ENCODE peak calls at places on chromosomes 6 and 20, in six cellular contexts. W, D, H, E, X and S are unnamed samples. For H3K4me1, the result is how much of the 10 kb centered on the place peaks cover.

GRCh38 chr6:167409689-167410088 is 84.8 kb downstream of the TTLL2 start:
- DNase-seq in W (no peak), D (no peak), H (no peak), E (no peak), X (no peak), S (no peak)

GRCh38 chr20:53841741-53842140 is 228.7 kb downstream of the BCAS1 start:
- DNase-seq in W (no peak), D (no peak), H (no peak), E (no peak), X (no peak), S (no peak)

GRCh38 chr6:163951326-163951725 is 536.8 kb downstream of the QKI start:
- DNase-seq in W (no peak), D (no peak), H (no peak), E (no peak), X (no peak), S (no peak)

GRCh38 chr20:63896136-63896890 is 1.4 kb downstream of the DNAJC5 start:
- DNase-seq in W (peak), D (no peak), H (peak), E (no peak), X (peak), S (peak)

GRCh38 chr20:16081421-16081820 is 491.8 kb downstream of the KIF16B start:
- DNase-seq in W (no peak), D (no peak), H (no peak), E (no peak), X (no peak), S (no peak)

GRCh38 chr6:160132776-160133338 is 11.2 kb downstream of the SLC22A1 start:
- DNase-seq in W (no peak), D (no peak), H (no peak), E (peak), X (no peak), S (no peak)

GRCh38 chr6:112252571-112253504 is 1.5 kb downstream of the LAMA4 start:
- DNase-seq in W (no peak), D (no peak), H (no peak), E (no peak), X (no peak), S (no peak)

GRCh38 chr6:43860285-43860684 is 90.3 kb downstream of the VEGFA start:
- DNase-seq in W (no peak), D (no peak), H (no peak), E (no peak), X (no peak), S (peak)

GRCh38 chr20:3778976-3779375 is 2.3 kb downstream of the SPEF1 start:
- DNase-seq in W (no peak), D (no peak), H (no peak), E (peak), X (no peak), S (peak)

GRCh38 chr6:91590191-91590590 is 1003.3 kb upstream of the MAP3K7 start:
- DNase-seq in W (no peak), D (no peak), H (no peak), E (peak), X (no peak), S (no peak)

GRCh38 chr20:36644032-36644712 is 1.8 kb downstream of the SLA2 start:
- DNase-seq in W (peak), D (no peak), H (no peak), E (no peak), X (no peak), S (peak)

GRCh38 chr6:11929451-11929850 is 82.7 kb upstream of the HIVEP1 start:
- DNase-seq in W (no peak), D (no peak), H (no peak), E (no peak), X (no peak), S (no peak)

GRCh38 chr20:58763076-58763475 is 70.5 kb downstream of the NPEPL1 start:
- DNase-seq in W (no peak), D (no peak), H (no peak), E (no peak), X (no peak), S (peak)

GRCh38 chr6:36853325-36853724 is 14.1 kb upstream of the CPNE5 start:
- DNase-seq in W (no peak), D (no peak), H (no peak), E (no peak), X (peak), S (no peak)

GRCh38 chr6:30570760-30571084 is 520 bp upstream of the ABCF1 start:
- DNase-seq in W (no peak), D (no peak), H (no peak), E (no peak), X (no peak), S (no peak)

GRCh38 chr6:40082278-40083043 is 148.2 kb upstream of the MOCS1 start:
- DNase-seq in W (no peak), D (no peak), H (no peak), E (no peak), X (no peak), S (no peak)

GRCh38 chr6:43969158-43969981 is 157.9 kb downstream of the MRPL14 start:
- DNase-seq in W (no peak), D (no peak), H (no peak), E (no peak), X (no peak), S (no peak)

GRCh38 chr6:6749791-6750434 is 161.4 kb downstream of the LY86 start:
- DNase-seq in W (peak), D (peak), H (peak), E (peak), X (peak), S (no peak)

GRCh38 chr6:32393660-32394420 is 13.1 kb downstream of the BTNL2 start:
- DNase-seq in W (no peak), D (no peak), H (no peak), E (no peak), X (no peak), S (no peak)

GRCh38 chr6:131368077-131368911 is 204.7 kb upstream of the ARG1 start:
- DNase-seq in W (peak), D (peak), H (peak), E (no peak), X (peak), S (no peak)

GRCh38 chr20:51511861-51512619 is 30.5 kb downstream of the NFATC2 start:
- DNase-seq in W (no peak), D (no peak), H (no peak), E (no peak), X (no peak), S (peak)

GRCh38 chr6:163533443-163533842 is 118.9 kb downstream of the QKI start:
- DNase-seq in W (no peak), D (peak), H (no peak), E (no peak), X (no peak), S (no peak)

GRCh38 chr20:62303327-62304226 is 780 bp downstream of the ADRM1 start:
- DNase-seq in W (no peak), D (peak), H (peak), E (peak), X (no peak), S (no peak)

GRCh38 chr6:145749632-145750031 is 14.3 kb upstream of the EPM2A start:
- DNase-seq in W (no peak), D (peak), H (no peak), E (no peak), X (no peak), S (no peak)

GRCh38 chr6:161021978-161022743 is 30.6 kb downstream of the MAP3K4 start:
- DNase-seq in W (no peak), D (no peak), H (no peak), E (no peak), X (no peak), S (no peak)

GRCh38 chr6:149111556-149112115 is 205.9 kb upstream of the TAB2 start:
- DNase-seq in W (no peak), D (no peak), H (no peak), E (no peak), X (no peak), S (no peak)

GRCh38 chr20:12049125-12049524 is 131.4 kb downstream of the BTBD3 start:
- DNase-seq in W (no peak), D (no peak), H (no peak), E (no peak), X (no peak), S (no peak)

GRCh38 chr6:93621400-93621799 is 202.0 kb upstream of the EPHA7 start:
- DNase-seq in W (no peak), D (no peak), H (no peak), E (no peak), X (no peak), S (no peak)

GRCh38 chr6:55729665-55730064 is 145.7 kb downstream of the BMP5 start:
- DNase-seq in W (no peak), D (no peak), H (no peak), E (no peak), X (no peak), S (no peak)

GRCh38 chr6:131053546-131054240 is 9.4 kb downstream of the EPB41L2 start:
- DNase-seq in W (no peak), D (peak), H (no peak), E (no peak), X (no peak), S (no peak)

GRCh38 chr6:116217069-116217468 is 36.8 kb downstream of the TSPYL4 start:
- DNase-seq in W (no peak), D (peak), H (no peak), E (no peak), X (no peak), S (no peak)

GRCh38 chr6:168916576-168917207 is 337.0 kb downstream of the THBS2 start:
- DNase-seq in W (no peak), D (no peak), H (peak), E (no peak), X (peak), S (no peak)

GRCh38 chr6:25068866-25069265 is 133.1 kb upstream of the RIPOR2 start:
- DNase-seq in W (no peak), D (no peak), H (no peak), E (no peak), X (peak), S (no peak)

GRCh38 chr20:21503345-21503744 is 10.5 kb downstream of the NKX2-2 start:
- DNase-seq in W (no peak), D (no peak), H (no peak), E (no peak), X (no peak), S (no peak)

GRCh38 chr20:59789641-59790040 is 143.8 kb downstream of the SYCP2 start:
- DNase-seq in W (no peak), D (no peak), H (no peak), E (no peak), X (peak), S (no peak)

GRCh38 chr6:37594895-37595294 is 95.2 kb upstream of the CCDC167 start:
- DNase-seq in W (no peak), D (no peak), H (no peak), E (no peak), X (no peak), S (no peak)

GRCh38 chr6:72691298-72691697 is 69.4 kb downstream of the KCNQ5 start:
- DNase-seq in W (no peak), D (no peak), H (no peak), E (no peak), X (no peak), S (no peak)

GRCh38 chr6:72683797-72684196 is 61.9 kb downstream of the KCNQ5 start:
- DNase-seq in W (no peak), D (no peak), H (no peak), E (no peak), X (no peak), S (no peak)

DNA sequence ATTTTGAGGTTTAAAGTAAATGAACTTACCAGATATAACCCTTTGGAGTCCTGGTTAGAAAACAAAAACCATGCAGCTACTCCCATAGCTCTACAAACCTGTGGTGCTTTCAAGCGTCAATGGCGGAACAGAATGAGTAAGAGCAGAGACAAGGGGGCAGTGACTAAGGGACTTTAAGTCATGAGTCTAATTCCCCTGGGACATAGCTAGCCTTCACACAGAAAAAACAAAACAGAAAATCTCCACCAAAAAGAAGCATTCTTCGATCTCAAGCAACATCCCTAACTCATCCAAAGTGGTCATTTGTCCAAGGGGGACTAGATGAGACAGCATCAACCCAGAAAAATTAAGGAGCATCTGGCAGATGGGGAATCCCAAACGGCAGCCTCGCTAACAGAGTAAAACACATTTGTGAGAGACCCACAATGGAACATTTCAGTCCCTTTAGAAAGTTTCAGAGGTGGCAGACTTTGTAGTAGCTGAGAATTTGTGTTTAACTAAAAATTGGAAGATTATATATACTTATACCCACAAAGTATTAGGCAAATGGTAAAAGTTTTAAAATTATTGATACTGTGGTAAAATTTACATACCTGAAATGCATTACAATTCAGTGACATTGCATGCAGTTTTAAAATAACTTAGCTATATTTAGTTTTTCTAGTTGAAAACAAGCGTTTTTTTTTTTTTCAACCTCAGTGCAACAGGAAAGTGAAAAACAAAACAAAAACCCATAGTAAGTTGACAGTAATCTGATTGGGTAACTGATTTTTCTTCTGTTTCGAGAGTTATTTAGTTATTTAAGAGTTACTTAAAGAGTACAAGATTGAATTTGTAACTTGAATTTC is 67.5 kb downstream of the KCNQ5 start:
- DNase-seq in W (no peak), D (no peak), H (no peak), E (no peak), X (no peak), S (no peak)
- TF ChIP-seq POLR2A in W (no peak), D (no peak), H (no peak), E (no peak), X (no peak), S (no peak)

DNA sequence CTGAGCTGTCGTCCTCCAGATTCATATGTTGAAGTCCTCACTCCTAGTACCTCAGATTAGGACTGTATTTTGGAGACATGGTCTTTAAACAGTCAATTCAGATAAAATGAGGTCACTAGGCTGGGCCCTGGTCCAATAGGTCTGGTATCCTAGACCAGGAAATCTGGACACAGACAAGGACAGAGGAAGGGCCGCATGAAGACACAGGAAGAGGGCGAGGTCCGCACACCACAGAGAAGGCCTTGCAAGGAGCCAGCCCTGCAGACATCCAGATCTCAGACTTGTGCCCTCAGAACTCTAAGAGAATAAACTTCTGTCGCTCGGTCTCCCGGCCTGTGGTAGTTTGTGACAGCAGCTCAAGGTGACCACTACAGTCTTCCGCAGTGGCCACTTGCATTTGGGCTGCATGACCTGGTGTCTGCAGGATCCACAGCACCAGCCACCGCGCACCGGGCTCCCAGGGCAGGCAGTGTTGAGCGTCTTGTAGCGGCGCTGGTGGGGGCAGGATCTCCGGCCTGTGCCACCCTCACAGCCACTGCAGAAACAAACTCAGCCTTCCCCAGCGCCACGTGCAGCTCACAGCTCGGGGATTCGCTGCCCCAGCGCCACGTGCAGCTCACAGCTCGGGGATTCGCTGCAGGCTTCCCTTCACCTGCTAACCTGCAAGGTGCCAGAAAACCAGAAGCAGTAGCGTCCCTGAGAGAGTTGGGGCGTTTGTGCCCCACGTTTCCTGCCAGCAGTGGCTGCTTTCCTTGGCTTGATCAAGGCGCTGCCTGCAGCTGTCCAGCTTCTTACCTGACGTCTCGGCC is 6.0 kb upstream of the RBM38 start:
- DNase-seq in W (no peak), D (no peak), H (no peak), E (peak), X (no peak), S (peak)
- H3K4me1 ChIP-seq in W (under half), D (under half), H (under half), E (under half), X (under half), S (half or more)

GRCh38 chr6:121963826-121964225 is 435.6 kb upstream of the HSF2 start:
- DNase-seq in W (no peak), D (no peak), H (no peak), E (no peak), X (no peak), S (no peak)
- TF ChIP-seq POLR2A in W (no peak), D (no peak), H (no peak), E (no peak), X (no peak), S (no peak)

GRCh38 chr6:142940487-142940886 is 4.5 kb downstream of the HIVEP2 start:
- DNase-seq in W (no peak), D (no peak), H (no peak), E (no peak), X (no peak), S (no peak)

GRCh38 chr6:142938510-142938909 is 6.5 kb downstream of the HIVEP2 start:
- DNase-seq in W (no peak), D (no peak), H (no peak), E (no peak), X (no peak), S (no peak)

GRCh38 chr6:142942238-142942637 is 2.7 kb downstream of the HIVEP2 start:
- DNase-seq in W (no peak), D (no peak), H (no peak), E (no peak), X (no peak), S (no peak)

GRCh38 chr6:142942805-142943227 is 2.2 kb downstream of the HIVEP2 start:
- DNase-seq in W (no peak), D (peak), H (no peak), E (no peak), X (no peak), S (no peak)

DNA sequence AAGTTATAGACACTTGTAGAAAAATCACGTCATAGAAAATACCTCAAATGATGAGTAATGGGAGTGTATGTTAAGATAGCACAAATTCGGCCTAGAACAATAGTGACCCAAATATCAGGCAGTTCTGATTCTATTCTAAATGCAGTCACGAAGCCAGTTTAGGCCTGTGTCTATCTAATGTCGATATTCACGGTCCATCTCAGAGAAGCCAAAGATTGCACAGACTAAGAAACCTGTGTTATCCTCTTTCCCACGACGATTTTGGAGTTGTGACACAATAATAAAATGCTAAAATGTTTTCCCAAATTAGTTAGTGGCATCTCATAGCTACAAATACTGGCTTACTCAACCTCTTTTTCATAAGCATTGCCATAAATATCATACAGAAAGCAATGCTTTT is 4.0 kb downstream of the HIVEP2 start:
- DNase-seq in W (no peak), D (no peak), H (no peak), E (no peak), X (no peak), S (no peak)
- H3K4me1 ChIP-seq in W (under half), D (under half), H (under half), E (under half), X (under half), S (half or more)

DNA sequence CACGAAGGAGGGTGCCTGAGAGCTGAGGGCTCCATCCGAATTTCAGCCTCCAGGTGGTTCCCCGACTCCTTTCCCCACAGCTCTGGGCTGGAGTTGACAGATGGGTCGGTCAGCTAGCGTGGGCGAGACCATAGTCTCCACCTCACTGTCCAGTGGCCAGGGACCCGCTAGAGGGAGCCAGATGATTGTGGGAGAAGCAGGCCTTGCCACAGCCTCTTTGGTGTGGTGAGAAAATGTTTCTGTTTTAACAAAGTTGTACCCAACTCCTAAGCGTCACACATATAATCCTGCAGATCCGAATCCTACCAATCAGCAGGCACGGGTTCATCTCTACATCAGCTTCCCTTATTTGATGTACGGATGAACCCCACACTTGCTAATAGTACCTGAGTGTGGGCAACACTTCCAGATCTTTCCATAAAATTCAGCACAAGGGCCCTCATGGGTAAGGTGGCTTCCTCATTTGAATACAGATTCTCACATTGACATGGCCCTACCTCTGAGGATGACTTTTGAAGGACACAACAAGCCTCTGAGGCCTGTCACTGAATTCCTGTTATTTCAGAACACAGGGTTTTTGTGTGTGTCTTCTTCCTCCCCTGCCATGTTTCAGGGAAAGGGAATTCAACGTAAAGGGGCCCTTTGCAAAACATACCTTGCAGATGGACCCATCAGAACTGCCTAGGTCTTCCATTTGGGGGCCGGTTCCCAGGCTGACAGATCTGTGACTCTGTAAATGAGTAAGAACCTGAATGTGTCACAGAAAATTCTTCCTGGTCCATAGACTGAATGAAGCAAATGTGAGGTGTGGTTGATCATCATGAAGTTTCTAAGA is 103.2 kb upstream of the DUSP22 start:
- DNase-seq in W (peak), D (peak), H (peak), E (no peak), X (peak), S (peak)
- TF ChIP-seq POLR2A in W (peak), D (no peak), H (no peak), E (no peak), X (no peak), S (no peak)

GRCh38 chr6:129419324-129419723 is 290.7 kb downstream of the ARHGAP18 start:
- DNase-seq in W (no peak), D (no peak), H (no peak), E (no peak), X (no peak), S (no peak)
- H3K4me1 ChIP-seq in W (under half), D (under half), H (under half), E (under half), X (under half), S (under half)